ENCODE peak calls at places on chromosomes 7 and 10, in nine cellular contexts. One of them, this sample, is unnamed.
A peak's percentile ranks its signal among the peaks of the same experiment; 100 is the strongest.

GRCh38 chr10:8331387-8331786 is 276.9 kb downstream of the GATA3 start:
- DNase-seq in NCI-H2029: no peak
- DNase-seq in fibroblast of mammary gland: no peak
- DNase-seq in skeletal muscle cell: no peak
- DNase-seq in glutamatergic neuron: no peak
- DNase-seq in pancreas: no peak
- DNase-seq in activated CD4-positive, alpha-beta T cell treated with anti-CD3 and anti-CD28 coated beads, Interleukin-2, amount 50 U/mL, for 24 hours: no peak
- DNase-seq in progenitor cell of endocrine pancreas: no peak
- DNase-seq in WTC11: no peak
- DNase-seq in this sample: no peak

GRCh38 chr10:35875281-35875680 is 233.2 kb upstream of the FZD8 start:
- DNase-seq in NCI-H2029: no peak
- DNase-seq in fibroblast of mammary gland: no peak
- DNase-seq in skeletal muscle cell: peak; percentile 23
- DNase-seq in glutamatergic neuron: no peak
- DNase-seq in pancreas: no peak
- DNase-seq in activated CD4-positive, alpha-beta T cell treated with anti-CD3 and anti-CD28 coated beads, Interleukin-2, amount 50 U/mL, for 24 hours: no peak
- DNase-seq in progenitor cell of endocrine pancreas: no peak
- DNase-seq in WTC11: peak; percentile 31
- DNase-seq in this sample: no peak

GRCh38 chr10:17784701-17785100 is 24.4 kb upstream of the MRC1 start:
- DNase-seq in NCI-H2029: no peak
- DNase-seq in fibroblast of mammary gland: peak; percentile 79
- DNase-seq in skeletal muscle cell: no peak
- DNase-seq in glutamatergic neuron: no peak
- DNase-seq in pancreas: no peak
- DNase-seq in activated CD4-positive, alpha-beta T cell treated with anti-CD3 and anti-CD28 coated beads, Interleukin-2, amount 50 U/mL, for 24 hours: no peak
- DNase-seq in progenitor cell of endocrine pancreas: no peak
- DNase-seq in WTC11: no peak
- DNase-seq in this sample: no peak

GRCh38 chr7:28301148-28301641 is 111.1 kb upstream of the CREB5 start:
- DNase-seq in NCI-H2029: no peak
- DNase-seq in fibroblast of mammary gland: peak; percentile 85
- DNase-seq in skeletal muscle cell: peak; percentile 71
- DNase-seq in glutamatergic neuron: no peak
- DNase-seq in pancreas: no peak
- DNase-seq in activated CD4-positive, alpha-beta T cell treated with anti-CD3 and anti-CD28 coated beads, Interleukin-2, amount 50 U/mL, for 24 hours: no peak
- DNase-seq in progenitor cell of endocrine pancreas: no peak
- DNase-seq in WTC11: no peak
- DNase-seq in this sample: no peak

GRCh38 chr7:110307776-110308175 is 783.2 kb upstream of the LRRN3 start:
- DNase-seq in NCI-H2029: no peak
- DNase-seq in fibroblast of mammary gland: no peak
- DNase-seq in skeletal muscle cell: no peak
- DNase-seq in glutamatergic neuron: no peak
- DNase-seq in pancreas: no peak
- DNase-seq in activated CD4-positive, alpha-beta T cell treated with anti-CD3 and anti-CD28 coated beads, Interleukin-2, amount 50 U/mL, for 24 hours: no peak
- DNase-seq in progenitor cell of endocrine pancreas: no peak
- DNase-seq in WTC11: no peak
- DNase-seq in this sample: no peak

GRCh38 chr10:100775346-100775745 is 30.0 kb downstream of the PAX2 start:
- DNase-seq in NCI-H2029: no peak
- DNase-seq in fibroblast of mammary gland: peak; percentile 49
- DNase-seq in skeletal muscle cell: no peak
- DNase-seq in glutamatergic neuron: no peak
- DNase-seq in pancreas: no peak
- DNase-seq in activated CD4-positive, alpha-beta T cell treated with anti-CD3 and anti-CD28 coated beads, Interleukin-2, amount 50 U/mL, for 24 hours: no peak
- DNase-seq in progenitor cell of endocrine pancreas: no peak
- DNase-seq in WTC11: no peak
- DNase-seq in this sample: no peak

GRCh38 chr7:80740778-80741545 is 102.5 kb downstream of the CD36 start:
- DNase-seq in NCI-H2029: no peak
- DNase-seq in fibroblast of mammary gland: peak; percentile 53
- DNase-seq in skeletal muscle cell: no peak
- DNase-seq in glutamatergic neuron: no peak
- DNase-seq in pancreas: no peak
- DNase-seq in activated CD4-positive, alpha-beta T cell treated with anti-CD3 and anti-CD28 coated beads, Interleukin-2, amount 50 U/mL, for 24 hours: no peak
- DNase-seq in progenitor cell of endocrine pancreas: no peak
- DNase-seq in WTC11: no peak
- DNase-seq in this sample: no peak

GRCh38 chr10:45100429-45100828 is 99.7 kb downstream of the ZNF22 start:
- DNase-seq in NCI-H2029: no peak
- DNase-seq in fibroblast of mammary gland: no peak
- DNase-seq in skeletal muscle cell: no peak
- DNase-seq in glutamatergic neuron: no peak
- DNase-seq in pancreas: no peak
- DNase-seq in activated CD4-positive, alpha-beta T cell treated with anti-CD3 and anti-CD28 coated beads, Interleukin-2, amount 50 U/mL, for 24 hours: no peak
- DNase-seq in progenitor cell of endocrine pancreas: no peak
- DNase-seq in WTC11: no peak
- DNase-seq in this sample: no peak

GRCh38 chr10:14074062-14074884 is 256.5 kb downstream of the FRMD4A start:
- DNase-seq in NCI-H2029: peak; percentile 21
- DNase-seq in fibroblast of mammary gland: peak; percentile 100
- DNase-seq in skeletal muscle cell: peak; percentile 100
- DNase-seq in glutamatergic neuron: no peak
- DNase-seq in pancreas: peak; percentile 82
- DNase-seq in activated CD4-positive, alpha-beta T cell treated with anti-CD3 and anti-CD28 coated beads, Interleukin-2, amount 50 U/mL, for 24 hours: no peak
- DNase-seq in progenitor cell of endocrine pancreas: no peak
- DNase-seq in WTC11: no peak
- DNase-seq in this sample: no peak

GRCh38 chr7:15245801-15246200 is 316.0 kb downstream of the AGMO start:
- DNase-seq in NCI-H2029: no peak
- DNase-seq in fibroblast of mammary gland: no peak
- DNase-seq in skeletal muscle cell: no peak
- DNase-seq in glutamatergic neuron: no peak
- DNase-seq in pancreas: no peak
- DNase-seq in activated CD4-positive, alpha-beta T cell treated with anti-CD3 and anti-CD28 coated beads, Interleukin-2, amount 50 U/mL, for 24 hours: no peak
- DNase-seq in progenitor cell of endocrine pancreas: no peak
- DNase-seq in WTC11: no peak
- DNase-seq in this sample: no peak

GRCh38 chr7:31688347-31688746 is 1.3 kb downstream of the PPP1R17 start:
- DNase-seq in NCI-H2029: no peak
- DNase-seq in fibroblast of mammary gland: no peak
- DNase-seq in skeletal muscle cell: no peak
- DNase-seq in glutamatergic neuron: no peak
- DNase-seq in pancreas: no peak
- DNase-seq in activated CD4-positive, alpha-beta T cell treated with anti-CD3 and anti-CD28 coated beads, Interleukin-2, amount 50 U/mL, for 24 hours: no peak
- DNase-seq in progenitor cell of endocrine pancreas: no peak
- DNase-seq in WTC11: no peak
- DNase-seq in this sample: peak; percentile 74

GRCh38 chr10:35633006-35633980 is 8.8 kb downstream of the FZD8 start:
- DNase-seq in NCI-H2029: peak; percentile 12
- DNase-seq in fibroblast of mammary gland: no peak
- DNase-seq in skeletal muscle cell: no peak
- DNase-seq in glutamatergic neuron: no peak
- DNase-seq in pancreas: no peak
- DNase-seq in activated CD4-positive, alpha-beta T cell treated with anti-CD3 and anti-CD28 coated beads, Interleukin-2, amount 50 U/mL, for 24 hours: no peak
- DNase-seq in progenitor cell of endocrine pancreas: no peak
- DNase-seq in WTC11: no peak
- DNase-seq in this sample: no peak

GRCh38 chr10:92699518-92700272 is 9.9 kb downstream of the HHEX start:
- DNase-seq in NCI-H2029: no peak
- DNase-seq in fibroblast of mammary gland: peak; percentile 43
- DNase-seq in skeletal muscle cell: no peak
- DNase-seq in glutamatergic neuron: peak; percentile 48
- DNase-seq in pancreas: peak; percentile 63
- DNase-seq in activated CD4-positive, alpha-beta T cell treated with anti-CD3 and anti-CD28 coated beads, Interleukin-2, amount 50 U/mL, for 24 hours: no peak
- DNase-seq in progenitor cell of endocrine pancreas: no peak
- DNase-seq in WTC11: peak; percentile 52
- DNase-seq in this sample: no peak

GRCh38 chr10:1267148-1267547 is 211.0 kb downstream of the WDR37 start:
- DNase-seq in NCI-H2029: no peak
- DNase-seq in fibroblast of mammary gland: no peak
- DNase-seq in skeletal muscle cell: no peak
- DNase-seq in glutamatergic neuron: no peak
- DNase-seq in pancreas: no peak
- DNase-seq in activated CD4-positive, alpha-beta T cell treated with anti-CD3 and anti-CD28 coated beads, Interleukin-2, amount 50 U/mL, for 24 hours: no peak
- DNase-seq in progenitor cell of endocrine pancreas: no peak
- DNase-seq in WTC11: no peak
- DNase-seq in this sample: no peak

GRCh38 chr7:114102131-114102530 is 183.3 kb upstream of the PPP1R3A start:
- DNase-seq in NCI-H2029: no peak
- DNase-seq in fibroblast of mammary gland: no peak
- DNase-seq in skeletal muscle cell: no peak
- DNase-seq in glutamatergic neuron: no peak
- DNase-seq in pancreas: no peak
- DNase-seq in activated CD4-positive, alpha-beta T cell treated with anti-CD3 and anti-CD28 coated beads, Interleukin-2, amount 50 U/mL, for 24 hours: no peak
- DNase-seq in progenitor cell of endocrine pancreas: no peak
- DNase-seq in WTC11: no peak
- DNase-seq in this sample: no peak

GRCh38 chr7:57415326-57415725 is 34.7 kb upstream of the ZNF716 start:
- DNase-seq in NCI-H2029: no peak
- DNase-seq in fibroblast of mammary gland: no peak
- DNase-seq in skeletal muscle cell: no peak
- DNase-seq in glutamatergic neuron: no peak
- DNase-seq in pancreas: no peak
- DNase-seq in activated CD4-positive, alpha-beta T cell treated with anti-CD3 and anti-CD28 coated beads, Interleukin-2, amount 50 U/mL, for 24 hours: no peak
- DNase-seq in progenitor cell of endocrine pancreas: no peak
- DNase-seq in WTC11: no peak
- DNase-seq in this sample: no peak

GRCh38 chr10:63885159-63885558 is 364.0 kb downstream of the REEP3 start:
- DNase-seq in NCI-H2029: no peak
- DNase-seq in fibroblast of mammary gland: no peak
- DNase-seq in skeletal muscle cell: no peak
- DNase-seq in glutamatergic neuron: no peak
- DNase-seq in pancreas: no peak
- DNase-seq in activated CD4-positive, alpha-beta T cell treated with anti-CD3 and anti-CD28 coated beads, Interleukin-2, amount 50 U/mL, for 24 hours: no peak
- DNase-seq in progenitor cell of endocrine pancreas: no peak
- DNase-seq in WTC11: no peak
- DNase-seq in this sample: no peak

GRCh38 chr10:96719850-96720421 is 378 bp downstream of the PIK3AP1 start:
- DNase-seq in NCI-H2029: no peak
- DNase-seq in fibroblast of mammary gland: no peak
- DNase-seq in skeletal muscle cell: no peak
- DNase-seq in glutamatergic neuron: peak; percentile 53
- DNase-seq in pancreas: peak; percentile 91
- DNase-seq in activated CD4-positive, alpha-beta T cell treated with anti-CD3 and anti-CD28 coated beads, Interleukin-2, amount 50 U/mL, for 24 hours: no peak
- DNase-seq in progenitor cell of endocrine pancreas: peak; percentile 50
- DNase-seq in WTC11: peak; percentile 84
- DNase-seq in this sample: peak; percentile 81

GRCh38 chr7:28960071-28960840 is 2.1 kb upstream of the TRIL start:
- DNase-seq in NCI-H2029: peak; percentile 67
- DNase-seq in fibroblast of mammary gland: no peak
- DNase-seq in skeletal muscle cell: no peak
- DNase-seq in glutamatergic neuron: no peak
- DNase-seq in pancreas: no peak
- DNase-seq in activated CD4-positive, alpha-beta T cell treated with anti-CD3 and anti-CD28 coated beads, Interleukin-2, amount 50 U/mL, for 24 hours: no peak
- DNase-seq in progenitor cell of endocrine pancreas: no peak
- DNase-seq in WTC11: no peak
- DNase-seq in this sample: no peak

GRCh38 chr10:16592327-16592854 is 70.7 kb upstream of the C1QL3 start:
- DNase-seq in NCI-H2029: no peak
- DNase-seq in fibroblast of mammary gland: no peak
- DNase-seq in skeletal muscle cell: no peak
- DNase-seq in glutamatergic neuron: no peak
- DNase-seq in pancreas: no peak
- DNase-seq in activated CD4-positive, alpha-beta T cell treated with anti-CD3 and anti-CD28 coated beads, Interleukin-2, amount 50 U/mL, for 24 hours: no peak
- DNase-seq in progenitor cell of endocrine pancreas: no peak
- DNase-seq in WTC11: no peak
- DNase-seq in this sample: no peak